ENCODE peak calls at places on chromosomes 3 and 15, in nine cellular contexts. M, V, S, A, I, F, O, T and R are unnamed samples.

GRCh38 chr3:183298708-183299153 is 45.7 kb downstream of the B3GNT5 start:
- DNase-seq in A (peak; percentile 84), V (no peak), S (peak; percentile 96), F (peak; percentile 51), M (peak; percentile 67), T (peak; percentile 91), O (peak; percentile 49), I (peak; percentile 87), R (peak; percentile 80)

GRCh38 chr3:195856410-195857084 is 44.8 kb upstream of the MUC4 start:
- DNase-seq in F (no peak), A (no peak), M (no peak), S (no peak), I (no peak), V (peak; percentile 45), T (no peak), O (no peak), R (no peak)

GRCh38 chr15:66941791-66942190 is 123.6 kb upstream of the SMAD3 start:
- DNase-seq in V (no peak), A (no peak), T (no peak), S (no peak), F (no peak), I (no peak), M (no peak), O (no peak), R (no peak)

GRCh38 chr15:34297059-34297458 is 40.5 kb downstream of the SLC12A6 start:
- DNase-seq in M (no peak), S (no peak), O (peak; percentile 30), A (no peak), T (no peak), V (no peak), F (no peak), I (no peak), R (no peak)

GRCh38 chr3:36714343-36714742 is 50.0 kb downstream of the DCLK3 start:
- DNase-seq in T (peak; percentile 84), A (no peak), F (no peak), S (no peak), O (peak; percentile 81), M (no peak), V (no peak), I (no peak), R (no peak)

GRCh38 chr3:126995926-126996512 is 13.1 kb downstream of the PLXNA1 start:
- DNase-seq in O (no peak), V (no peak), T (no peak), S (no peak), A (no peak), F (no peak), I (peak; percentile 13), M (no peak), R (no peak)

GRCh38 chr3:69085543-69086132 is 901 bp downstream of the ARL6IP5 start:
- DNase-seq in M (no peak), F (peak; percentile 40), T (peak; percentile 30), I (no peak), V (no peak), S (no peak), O (no peak), A (no peak), R (peak; percentile 2)

GRCh38 chr3:24156466-24156865 is 211.4 kb downstream of the NR1D2 start:
- DNase-seq in M (no peak), A (peak; percentile 76), S (no peak), T (peak; percentile 96), F (no peak), I (no peak), V (no peak), O (peak; percentile 95), R (no peak)

GRCh38 chr3:133535971-133536634 is 37.4 kb upstream of the CDV3 start:
- DNase-seq in M (no peak), A (no peak), T (peak; percentile 91), S (peak; percentile 65), O (peak; percentile 91), V (no peak), F (no peak), I (peak; percentile 33), R (no peak)

GRCh38 chr15:22956257-22956979 is 23.8 kb downstream of the CYFIP1 start:
- DNase-seq in V (no peak), F (peak; percentile 36), A (no peak), S (no peak), I (no peak), T (no peak), M (no peak), O (no peak), R (no peak)

GRCh38 chr3:193132923-193133463 is 108.0 kb upstream of the PLAAT1 start:
- DNase-seq in S (no peak), O (no peak), I (no peak), M (no peak), F (no peak), T (peak; percentile 56), A (no peak), V (no peak), R (no peak)

GRCh38 chr3:152622813-152623167 is 212.1 kb upstream of the P2RY1 start:
- DNase-seq in V (no peak), I (no peak), A (no peak), M (no peak), F (no peak), O (no peak), S (no peak), T (no peak), R (no peak)

GRCh38 chr3:178097576-178097975 is 438.7 kb upstream of the KCNMB2 start:
- DNase-seq in I (no peak), S (no peak), F (no peak), A (no peak), M (no peak), O (peak; percentile 31), V (no peak), T (peak; percentile 55), R (no peak)